ENCODE peak calls at places on chromosomes 16 and 17, in five cellular contexts. One of them, this sample, is unnamed.
A peak's percentile ranks its signal among the peaks of the same experiment; 100 is the strongest.

GRCh38 chr16:53433509-53433908 is 762 bp upstream of the RBL2 start:
- DNase-seq in H1: no peak
- DNase-seq in IMR-90: no peak
- DNase-seq in K562: no peak
- DNase-seq in HepG2: no peak
- DNase-seq in this sample: no peak

GRCh38 chr17:61349350-61349749 is 50.3 kb upstream of the TBX2 start:
- DNase-seq in H1: no peak
- DNase-seq in IMR-90: no peak
- DNase-seq in K562: peak; percentile 12
- DNase-seq in HepG2: peak; percentile 34
- DNase-seq in this sample: no peak

GRCh38 chr17:56594528-56595418 is 1.3 kb downstream of the NOG start:
- DNase-seq in H1: peak; percentile 74
- DNase-seq in IMR-90: peak; percentile 10
- DNase-seq in K562: no peak
- DNase-seq in HepG2: no peak
- DNase-seq in this sample: peak; percentile 42

GRCh38 chr17:28532063-28532960 is 20.1 kb downstream of the UNC119 start:
- DNase-seq in H1: no peak
- DNase-seq in IMR-90: peak; percentile 21
- DNase-seq in K562: no peak
- DNase-seq in HepG2: no peak
- DNase-seq in this sample: no peak

GRCh38 chr16:71746442-71747046 is 22.0 kb upstream of the PHLPP2 start:
- DNase-seq in H1: no peak
- DNase-seq in IMR-90: peak; percentile 52
- DNase-seq in K562: peak; percentile 56
- DNase-seq in HepG2: peak; percentile 51
- DNase-seq in this sample: peak; percentile 53

GRCh38 chr16:17273142-17273561 is 197.6 kb downstream of the XYLT1 start:
- DNase-seq in H1: no peak
- DNase-seq in IMR-90: peak; percentile 94
- DNase-seq in K562: peak; percentile 11
- DNase-seq in HepG2: peak; percentile 35
- DNase-seq in this sample: peak; percentile 48

GRCh38 chr17:58083491-58084316 is 485 bp downstream of the DYNLL2 start:
- DNase-seq in H1: peak; percentile 58
- DNase-seq in IMR-90: peak; percentile 43
- DNase-seq in K562: peak; percentile 81
- DNase-seq in HepG2: peak; percentile 32
- DNase-seq in this sample: peak; percentile 46

GRCh38 chr16:59060212-59060611 is 326.1 kb upstream of the GOT2 start:
- DNase-seq in H1: no peak
- DNase-seq in IMR-90: peak; percentile 84
- DNase-seq in K562: no peak
- DNase-seq in HepG2: no peak
- DNase-seq in this sample: peak; percentile 3

GRCh38 chr17:35536664-35537160 is 766 bp downstream of the SLFN12L start:
- DNase-seq in H1: no peak
- DNase-seq in IMR-90: no peak
- DNase-seq in K562: no peak
- DNase-seq in HepG2: no peak
- DNase-seq in this sample: no peak

GRCh38 chr17:19347323-19348080 is 15.0 kb downstream of the B9D1 start:
- DNase-seq in H1: no peak
- DNase-seq in IMR-90: no peak
- DNase-seq in K562: no peak
- DNase-seq in HepG2: no peak
- DNase-seq in this sample: no peak

GRCh38 chr16:89098767-89099430 is 5.2 kb downstream of the ACSF3 start:
- DNase-seq in H1: no peak
- DNase-seq in IMR-90: no peak
- DNase-seq in K562: no peak
- DNase-seq in HepG2: no peak
- DNase-seq in this sample: no peak

GRCh38 chr17:76601042-76601441 is 15.4 kb upstream of the ST6GALNAC2 start:
- DNase-seq in H1: no peak
- DNase-seq in IMR-90: no peak
- DNase-seq in K562: peak; percentile 53
- DNase-seq in HepG2: no peak
- DNase-seq in this sample: no peak

GRCh38 chr16:81179219-81179618 is 59.3 kb upstream of the BCO1 start:
- DNase-seq in H1: no peak
- DNase-seq in IMR-90: no peak
- DNase-seq in K562: no peak
- DNase-seq in HepG2: no peak
- DNase-seq in this sample: no peak

GRCh38 chr16:57743458-57743857 is 7.9 kb downstream of the KATNB1 start:
- DNase-seq in H1: no peak
- DNase-seq in IMR-90: no peak
- DNase-seq in K562: no peak
- DNase-seq in HepG2: no peak
- DNase-seq in this sample: no peak

GRCh38 chr16:57745768-57746167 is 10.2 kb downstream of the KATNB1 start:
- DNase-seq in H1: no peak
- DNase-seq in IMR-90: no peak
- DNase-seq in K562: no peak
- DNase-seq in HepG2: no peak
- DNase-seq in this sample: no peak

GRCh38 chr16:57743886-57744645 is 8.5 kb downstream of the KATNB1 start:
- DNase-seq in H1: no peak
- DNase-seq in IMR-90: no peak
- DNase-seq in K562: no peak
- DNase-seq in HepG2: no peak
- DNase-seq in this sample: no peak

GRCh38 chr16:57742543-57742942 is 7.0 kb downstream of the KATNB1 start:
- DNase-seq in H1: no peak
- DNase-seq in IMR-90: no peak
- DNase-seq in K562: peak; percentile 41
- DNase-seq in HepG2: no peak
- DNase-seq in this sample: no peak

GRCh38 chr16:57744646-57744903 is 9.0 kb downstream of the KATNB1 start:
- DNase-seq in H1: no peak
- DNase-seq in IMR-90: no peak
- DNase-seq in K562: no peak
- DNase-seq in HepG2: no peak
- DNase-seq in this sample: no peak
- TF ChIP-seq RAD21 in H1: no peak
- TF ChIP-seq RAD21 in IMR-90: no peak
- TF ChIP-seq RAD21 in K562: no peak
- TF ChIP-seq RAD21 in HepG2: no peak
- TF ChIP-seq RAD21 in this sample: no peak

DNA sequence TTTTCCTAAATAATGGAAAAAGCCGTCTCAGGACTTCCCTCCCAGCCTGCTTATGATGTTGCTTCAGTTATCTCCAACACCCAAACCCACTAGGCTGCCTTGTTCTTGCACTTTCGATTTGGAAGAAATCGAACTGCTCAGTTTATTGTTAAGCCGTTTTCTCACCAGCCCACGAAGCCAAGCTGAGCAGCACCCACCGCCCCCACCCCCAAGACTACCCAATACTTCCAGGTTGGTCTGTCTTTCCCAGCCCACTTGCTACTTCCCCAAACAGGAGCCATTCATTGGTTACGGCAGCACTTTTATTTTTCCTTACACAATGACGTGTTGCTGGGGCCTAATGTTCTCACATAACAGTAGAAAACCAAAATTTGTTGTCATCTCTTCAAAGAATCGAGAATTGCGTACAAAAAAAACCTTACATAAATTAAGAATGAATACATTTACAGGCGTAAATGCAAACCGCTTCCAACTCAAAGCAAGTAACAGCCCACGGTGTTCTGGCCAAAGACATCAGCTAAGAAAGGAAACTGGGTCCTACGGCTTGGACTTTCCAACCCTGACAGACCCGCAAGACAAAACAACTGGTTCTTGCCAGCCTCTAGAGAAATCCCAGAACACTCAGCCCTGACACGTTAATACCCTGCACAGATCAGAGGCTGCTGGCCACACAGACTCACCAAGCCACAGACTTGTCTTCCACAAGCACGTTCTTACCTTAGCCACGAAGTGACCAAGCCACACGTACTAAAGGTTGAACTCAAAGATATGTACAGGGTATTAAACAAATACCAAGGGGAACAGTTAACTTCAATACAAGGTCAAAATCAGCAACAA is 2.7 kb downstream of the ACTG1 start:
- DNase-seq in H1: no peak
- DNase-seq in IMR-90: no peak
- DNase-seq in K562: no peak
- DNase-seq in HepG2: no peak
- DNase-seq in this sample: no peak
- TF ChIP-seq MAFK in H1: no peak
- TF ChIP-seq MAFK in IMR-90: no peak
- TF ChIP-seq MAFK in K562: no peak
- TF ChIP-seq MAFK in HepG2: no peak
- TF ChIP-seq MAFK in this sample: no peak

DNA sequence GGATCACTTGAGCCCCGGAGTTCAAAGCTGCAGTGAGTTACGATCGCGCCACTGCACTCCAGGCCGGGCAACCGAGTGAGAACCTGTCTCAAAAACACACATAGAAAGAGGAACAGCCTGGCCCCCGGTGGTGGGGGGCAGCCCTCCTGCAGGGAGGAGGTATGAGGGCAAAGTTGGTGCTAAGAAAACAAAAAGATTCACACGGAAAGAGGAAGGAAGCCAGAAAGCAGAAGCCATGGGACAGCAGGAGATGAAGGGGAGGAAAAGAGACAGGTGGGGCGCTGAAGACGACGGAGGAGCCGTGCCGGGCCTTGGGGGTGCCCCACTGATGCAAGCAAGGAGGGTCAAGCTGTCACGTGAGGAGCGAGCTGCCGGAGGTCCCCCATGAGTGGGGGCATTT is 8.2 kb upstream of the C16orf74 start:
- DNase-seq in H1: no peak
- DNase-seq in IMR-90: no peak
- DNase-seq in K562: no peak
- DNase-seq in HepG2: no peak
- DNase-seq in this sample: no peak
- TF ChIP-seq RAD21 in H1: no peak
- TF ChIP-seq RAD21 in IMR-90: no peak
- TF ChIP-seq RAD21 in K562: no peak
- TF ChIP-seq RAD21 in HepG2: no peak
- TF ChIP-seq RAD21 in this sample: no peak

DNA sequence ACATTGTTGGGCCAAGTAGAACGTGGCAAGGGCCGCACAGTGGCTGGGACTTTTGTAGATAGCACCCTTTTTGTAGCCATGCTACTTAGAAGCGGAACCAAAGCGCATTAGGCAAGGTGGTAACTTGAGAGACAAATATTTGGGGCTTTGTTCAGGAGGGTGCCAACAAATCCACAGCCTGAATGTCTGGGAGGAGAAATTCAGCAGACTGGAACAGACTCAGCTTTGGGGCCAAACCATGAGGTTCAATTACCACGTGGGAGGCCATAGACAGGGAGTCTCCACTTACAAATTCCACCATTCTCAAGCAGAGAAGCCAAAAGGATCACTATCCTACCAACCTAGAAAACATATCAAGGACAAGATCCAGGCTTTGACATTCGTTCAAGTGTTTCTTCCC is 183.7 kb downstream of the RGS9 start:
- DNase-seq in H1: no peak
- DNase-seq in IMR-90: no peak
- DNase-seq in K562: no peak
- DNase-seq in HepG2: no peak
- DNase-seq in this sample: no peak
- TF ChIP-seq MAFK in H1: no peak
- TF ChIP-seq MAFK in IMR-90: no peak
- TF ChIP-seq MAFK in K562: no peak
- TF ChIP-seq MAFK in HepG2: no peak
- TF ChIP-seq MAFK in this sample: no peak

DNA sequence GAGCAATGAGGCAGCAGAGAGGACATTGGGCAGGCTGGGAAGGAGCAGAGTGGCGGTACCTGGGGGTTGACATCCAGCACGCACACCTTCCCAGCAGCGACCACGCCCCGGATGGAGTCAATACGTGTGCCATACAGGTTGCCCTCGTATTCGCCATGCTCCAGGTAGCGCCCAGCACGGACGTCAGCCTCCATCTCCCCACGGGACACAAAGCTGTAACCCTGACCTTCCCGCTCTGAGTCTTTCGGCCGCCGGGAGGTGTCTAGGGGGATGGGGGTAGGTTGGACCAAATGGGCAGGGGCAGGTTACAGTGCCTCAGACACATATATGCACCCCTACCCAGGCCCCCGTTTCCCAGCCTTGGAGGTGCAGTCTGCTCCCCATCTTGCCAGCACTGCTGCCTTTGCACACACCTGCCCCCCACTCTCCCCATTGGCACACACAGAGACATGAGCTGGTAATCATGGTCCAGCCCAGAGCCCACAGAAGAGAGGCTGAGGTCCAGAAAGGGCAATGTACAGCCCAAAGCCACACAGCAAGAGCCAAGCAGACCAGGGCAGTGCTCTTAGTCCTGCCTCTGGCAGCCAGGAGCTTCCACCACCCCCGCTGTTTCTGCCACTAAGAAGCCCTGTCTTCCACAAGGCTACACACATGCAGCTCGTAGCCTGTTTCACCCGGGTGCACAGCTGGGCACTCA is 27.5 kb downstream of the MPP2 start:
- DNase-seq in H1: no peak
- DNase-seq in IMR-90: no peak
- DNase-seq in K562: no peak
- DNase-seq in HepG2: no peak
- DNase-seq in this sample: no peak
- TF ChIP-seq RAD21 in H1: no peak
- TF ChIP-seq RAD21 in IMR-90: no peak
- TF ChIP-seq RAD21 in K562: no peak
- TF ChIP-seq RAD21 in HepG2: no peak
- TF ChIP-seq RAD21 in this sample: no peak